ENCODE peak calls at places on chromosome 16, in eight cellular contexts. One of them, this sample, is unnamed. For H3K27me3, the result is how much of the 10 kb centered on the place peaks cover.

GRCh38 chr16:72884573-72884972 is 163.4 kb downstream of the ZFHX3 start:
- DNase-seq in tibial nerve: no peak
- DNase-seq in left ventricle myocardium inferior: no peak
- DNase-seq in fibroblast of lung: no peak
- DNase-seq in mesendoderm: no peak
- DNase-seq in neural progenitor cell: no peak
- DNase-seq in aorta: no peak
- DNase-seq in heart right ventricle: no peak
- DNase-seq in this sample: no peak

GRCh38 chr16:71441348-71441781 is 489 bp downstream of the TLE7 start:
- DNase-seq in tibial nerve: no peak
- DNase-seq in left ventricle myocardium inferior: no peak
- DNase-seq in fibroblast of lung: no peak
- DNase-seq in mesendoderm: peak
- DNase-seq in neural progenitor cell: no peak
- DNase-seq in aorta: no peak
- DNase-seq in heart right ventricle: no peak
- DNase-seq in this sample: no peak

GRCh38 chr16:54028013-54028412 is 258.6 kb downstream of the IRX3 start:
- DNase-seq in tibial nerve: no peak
- DNase-seq in left ventricle myocardium inferior: no peak
- DNase-seq in fibroblast of lung: no peak
- DNase-seq in mesendoderm: peak
- DNase-seq in neural progenitor cell: no peak
- DNase-seq in aorta: no peak
- DNase-seq in heart right ventricle: no peak
- DNase-seq in this sample: no peak

GRCh38 chr16:81652798-81653505 is 126.1 kb upstream of the PLCG2 start:
- DNase-seq in tibial nerve: no peak
- DNase-seq in left ventricle myocardium inferior: no peak
- DNase-seq in fibroblast of lung: no peak
- DNase-seq in mesendoderm: no peak
- DNase-seq in neural progenitor cell: peak
- DNase-seq in aorta: no peak
- DNase-seq in heart right ventricle: no peak
- DNase-seq in this sample: no peak

GRCh38 chr16:54503011-54503410 is 216.4 kb upstream of the IRX3 start:
- DNase-seq in tibial nerve: no peak
- DNase-seq in left ventricle myocardium inferior: peak
- DNase-seq in fibroblast of lung: no peak
- DNase-seq in mesendoderm: peak
- DNase-seq in neural progenitor cell: no peak
- DNase-seq in aorta: no peak
- DNase-seq in heart right ventricle: peak
- DNase-seq in this sample: no peak

GRCh38 chr16:67846063-67846319 is 742 bp upstream of the NUTF2 start:
- DNase-seq in tibial nerve: no peak
- DNase-seq in left ventricle myocardium inferior: no peak
- DNase-seq in fibroblast of lung: no peak
- DNase-seq in mesendoderm: no peak
- DNase-seq in neural progenitor cell: no peak
- DNase-seq in aorta: no peak
- DNase-seq in heart right ventricle: no peak
- DNase-seq in this sample: no peak

GRCh38 chr16:3101018-3101840 is 2.1 kb upstream of the ZSCAN10 start:
- DNase-seq in tibial nerve: no peak
- DNase-seq in left ventricle myocardium inferior: no peak
- DNase-seq in fibroblast of lung: no peak
- DNase-seq in mesendoderm: peak
- DNase-seq in neural progenitor cell: peak
- DNase-seq in aorta: peak
- DNase-seq in heart right ventricle: no peak
- DNase-seq in this sample: no peak

GRCh38 chr16:87790278-87791023 is 24.7 kb upstream of the KLHDC4 start:
- DNase-seq in tibial nerve: no peak
- DNase-seq in left ventricle myocardium inferior: peak
- DNase-seq in fibroblast of lung: no peak
- DNase-seq in mesendoderm: no peak
- DNase-seq in neural progenitor cell: no peak
- DNase-seq in aorta: no peak
- DNase-seq in heart right ventricle: peak
- DNase-seq in this sample: no peak

GRCh38 chr16:22313141-22313781 is 16.1 kb downstream of the POLR3E start:
- DNase-seq in tibial nerve: no peak
- DNase-seq in left ventricle myocardium inferior: no peak
- DNase-seq in fibroblast of lung: no peak
- DNase-seq in mesendoderm: no peak
- DNase-seq in neural progenitor cell: peak
- DNase-seq in aorta: no peak
- DNase-seq in heart right ventricle: no peak
- DNase-seq in this sample: no peak

GRCh38 chr16:87457724-87458423 is 35.0 kb downstream of the ZCCHC14 start:
- DNase-seq in tibial nerve: no peak
- DNase-seq in left ventricle myocardium inferior: no peak
- DNase-seq in fibroblast of lung: peak
- DNase-seq in mesendoderm: peak
- DNase-seq in neural progenitor cell: no peak
- DNase-seq in aorta: no peak
- DNase-seq in heart right ventricle: no peak
- DNase-seq in this sample: no peak

GRCh38 chr16:14285542-14286380 is 214.6 kb downstream of the MRTFB start:
- DNase-seq in tibial nerve: peak
- DNase-seq in left ventricle myocardium inferior: peak
- DNase-seq in fibroblast of lung: peak
- DNase-seq in mesendoderm: peak
- DNase-seq in neural progenitor cell: peak
- DNase-seq in aorta: peak
- DNase-seq in heart right ventricle: peak
- DNase-seq in this sample: peak

GRCh38 chr16:24253192-24253591 is 2.9 kb upstream of the CACNG3 start:
- DNase-seq in tibial nerve: no peak
- DNase-seq in left ventricle myocardium inferior: no peak
- DNase-seq in fibroblast of lung: peak
- DNase-seq in mesendoderm: peak
- DNase-seq in neural progenitor cell: peak
- DNase-seq in aorta: no peak
- DNase-seq in heart right ventricle: peak
- DNase-seq in this sample: peak
- H3K27me3 ChIP-seq in tibial nerve: under half
- H3K27me3 ChIP-seq in left ventricle myocardium inferior: half or more
- H3K27me3 ChIP-seq in fibroblast of lung: under half
- H3K27me3 ChIP-seq in mesendoderm: under half
- H3K27me3 ChIP-seq in neural progenitor cell: half or more
- H3K27me3 ChIP-seq in aorta: under half
- H3K27me3 ChIP-seq in heart right ventricle: under half
- H3K27me3 ChIP-seq in this sample: half or more

DNA sequence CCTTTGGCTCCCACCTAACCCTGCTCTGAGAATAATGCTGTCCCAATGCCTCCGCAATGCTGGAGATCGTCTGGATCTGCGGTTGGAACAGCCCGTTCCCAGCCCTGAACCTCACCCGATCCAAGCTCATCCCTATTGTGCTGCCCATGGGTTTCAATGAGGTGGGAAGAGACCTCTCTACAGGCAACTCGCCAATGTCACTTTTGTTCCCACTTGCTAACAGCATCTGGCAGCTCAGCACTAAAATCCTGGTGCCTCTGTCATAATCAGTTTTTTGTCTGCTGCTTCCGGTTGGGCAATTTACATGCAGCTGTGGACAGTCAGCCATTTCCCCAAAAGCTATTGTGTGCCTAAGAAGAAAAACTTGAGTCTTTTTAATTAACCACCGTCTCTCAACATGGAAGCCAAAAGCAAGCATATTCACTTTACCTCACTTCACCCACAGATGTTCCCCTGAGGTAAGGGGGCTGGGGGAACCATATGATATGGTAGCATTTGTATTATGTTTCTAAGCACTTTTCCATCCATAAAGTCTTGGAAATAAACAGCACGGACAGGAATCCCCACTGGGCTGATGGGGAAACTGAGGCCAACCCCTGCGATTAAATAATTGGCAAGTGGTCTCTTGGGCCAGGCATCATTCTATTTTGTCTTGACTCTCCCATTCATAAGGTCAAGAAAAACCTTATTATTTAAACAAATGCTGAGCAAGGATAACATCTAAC is 159.2 kb upstream of the CDH5 start:
- DNase-seq in tibial nerve: peak
- DNase-seq in left ventricle myocardium inferior: no peak
- DNase-seq in fibroblast of lung: no peak
- DNase-seq in mesendoderm: no peak
- DNase-seq in neural progenitor cell: no peak
- DNase-seq in aorta: no peak
- DNase-seq in heart right ventricle: no peak
- DNase-seq in this sample: no peak
- H3K27me3 ChIP-seq in tibial nerve: under half
- H3K27me3 ChIP-seq in left ventricle myocardium inferior: under half
- H3K27me3 ChIP-seq in fibroblast of lung: under half
- H3K27me3 ChIP-seq in mesendoderm: under half
- H3K27me3 ChIP-seq in neural progenitor cell: under half
- H3K27me3 ChIP-seq in aorta: under half
- H3K27me3 ChIP-seq in heart right ventricle: under half
- H3K27me3 ChIP-seq in this sample: under half

GRCh38 chr16:50614956-50615727 is 66.0 kb downstream of the SNX20 start:
- DNase-seq in tibial nerve: no peak
- DNase-seq in left ventricle myocardium inferior: no peak
- DNase-seq in fibroblast of lung: no peak
- DNase-seq in mesendoderm: no peak
- DNase-seq in neural progenitor cell: no peak
- DNase-seq in aorta: no peak
- DNase-seq in heart right ventricle: no peak
- DNase-seq in this sample: no peak
- H3K27me3 ChIP-seq in tibial nerve: under half
- H3K27me3 ChIP-seq in left ventricle myocardium inferior: under half
- H3K27me3 ChIP-seq in fibroblast of lung: under half
- H3K27me3 ChIP-seq in mesendoderm: under half
- H3K27me3 ChIP-seq in neural progenitor cell: under half
- H3K27me3 ChIP-seq in aorta: under half
- H3K27me3 ChIP-seq in heart right ventricle: under half
- H3K27me3 ChIP-seq in this sample: under half

GRCh38 chr16:1980770-1981087 is 540 bp downstream of the NOXO1 start:
- DNase-seq in tibial nerve: no peak
- DNase-seq in left ventricle myocardium inferior: no peak
- DNase-seq in fibroblast of lung: no peak
- DNase-seq in mesendoderm: no peak
- DNase-seq in neural progenitor cell: no peak
- DNase-seq in aorta: no peak
- DNase-seq in heart right ventricle: no peak
- DNase-seq in this sample: no peak

GRCh38 chr16:1981972-1982574 is 804 bp upstream of the NOXO1 start:
- DNase-seq in tibial nerve: no peak
- DNase-seq in left ventricle myocardium inferior: no peak
- DNase-seq in fibroblast of lung: no peak
- DNase-seq in mesendoderm: no peak
- DNase-seq in neural progenitor cell: no peak
- DNase-seq in aorta: no peak
- DNase-seq in heart right ventricle: no peak
- DNase-seq in this sample: no peak

GRCh38 chr16:1980026-1980769 is 1.1 kb downstream of the NOXO1 start:
- DNase-seq in tibial nerve: no peak
- DNase-seq in left ventricle myocardium inferior: no peak
- DNase-seq in fibroblast of lung: no peak
- DNase-seq in mesendoderm: no peak
- DNase-seq in neural progenitor cell: peak
- DNase-seq in aorta: no peak
- DNase-seq in heart right ventricle: no peak
- DNase-seq in this sample: no peak

GRCh38 chr16:1983053-1983543 is 895 bp upstream of the GFER start:
- DNase-seq in tibial nerve: no peak
- DNase-seq in left ventricle myocardium inferior: no peak
- DNase-seq in fibroblast of lung: no peak
- DNase-seq in mesendoderm: no peak
- DNase-seq in neural progenitor cell: no peak
- DNase-seq in aorta: no peak
- DNase-seq in heart right ventricle: no peak
- DNase-seq in this sample: no peak

DNA sequence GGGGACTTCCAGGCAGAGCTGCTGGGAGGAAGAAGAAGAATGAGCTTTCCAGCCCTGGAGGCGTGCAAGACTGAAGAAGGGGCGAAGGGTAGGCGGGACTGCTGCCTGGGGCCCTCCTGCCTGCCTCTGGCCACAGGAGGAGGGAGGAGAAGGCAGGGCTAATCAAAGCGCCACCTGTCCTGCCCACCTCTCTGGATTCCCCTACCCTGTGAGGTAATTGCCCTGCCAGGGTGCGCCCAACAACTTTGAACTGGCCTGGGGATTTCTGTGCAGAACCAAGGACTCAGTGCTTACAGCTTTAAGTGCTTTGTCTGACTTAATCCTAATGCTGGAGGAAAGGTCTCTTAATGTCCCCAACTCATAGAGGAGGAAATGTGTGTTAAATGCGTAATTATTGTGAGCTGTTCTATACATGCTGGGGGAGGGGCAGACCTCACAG is at the start of gene NOXO1:
- DNase-seq in tibial nerve: no peak
- DNase-seq in left ventricle myocardium inferior: no peak
- DNase-seq in fibroblast of lung: no peak
- DNase-seq in mesendoderm: peak
- DNase-seq in neural progenitor cell: no peak
- DNase-seq in aorta: no peak
- DNase-seq in heart right ventricle: no peak
- DNase-seq in this sample: no peak
- H3K27me3 ChIP-seq in tibial nerve: under half
- H3K27me3 ChIP-seq in left ventricle myocardium inferior: half or more
- H3K27me3 ChIP-seq in fibroblast of lung: under half
- H3K27me3 ChIP-seq in mesendoderm: under half
- H3K27me3 ChIP-seq in neural progenitor cell: half or more
- H3K27me3 ChIP-seq in aorta: under half
- H3K27me3 ChIP-seq in heart right ventricle: half or more
- H3K27me3 ChIP-seq in this sample: under half

This sample was measured in CD4-positive, alpha-beta T cell.